ENCODE peak calls at places on chromosomes 3 and 15, in ten cellular contexts. I is thyroid gland, H is Peyer's patch, E is transverse colon, Q is Panc1, G is colonic mucosa, M is lower lobe of right lung, B is neuronal stem cell, J is stomach, U is IMR-90. Z is an unnamed sample. For H3K4me1, the result is how much of the 10 kb centered on the place peaks cover.

GRCh38 chr15:79310985-79311900 is at the start of gene TMED3:
- DNase-seq in G (peak), H (peak), U (peak), I (peak), J (peak), M (peak), Q (peak), E (peak), B (peak), Z (no peak)

GRCh38 chr3:18679226-18679625 is 254.1 kb upstream of the SATB1 start:
- DNase-seq in U (no peak), I (no peak), E (no peak), B (no peak), M (no peak), Q (no peak), G (no peak), H (no peak), J (no peak), Z (no peak)

GRCh38 chr3:67090472-67090871 is 92.4 kb downstream of the KBTBD8 start:
- DNase-seq in Q (no peak), G (no peak), M (no peak), U (peak), J (no peak), E (no peak), I (no peak), H (no peak), B (no peak), Z (no peak)

GRCh38 chr15:44298878-44299277 is 10.4 kb downstream of the GOLM2 start:
- DNase-seq in H (no peak), E (no peak), U (no peak), B (no peak), I (no peak), G (no peak), M (no peak), J (no peak), Q (no peak), Z (no peak)

GRCh38 chr3:158711886-158712285 is 20.4 kb downstream of the RARRES1 start:
- DNase-seq in Q (no peak), I (no peak), E (no peak), G (no peak), B (no peak), J (no peak), M (no peak), H (no peak), U (peak), Z (no peak)

GRCh38 chr3:16810593-16811367 is 74.0 kb upstream of the PLCL2 start:
- DNase-seq in J (peak), Q (no peak), I (no peak), M (no peak), E (no peak), B (no peak), H (no peak), G (no peak), U (no peak), Z (no peak)

GRCh38 chr3:123480428-123480827 is 31.5 kb upstream of the ADCY5 start:
- DNase-seq in E (no peak), H (no peak), U (no peak), B (no peak), J (no peak), G (no peak), Q (no peak), M (no peak), I (no peak), Z (no peak)

GRCh38 chr15:70111203-70112017 is 13.7 kb upstream of the TLE3 start:
- DNase-seq in B (peak), U (peak), M (no peak), G (peak), Q (no peak), J (peak), H (no peak), I (peak), E (peak), Z (peak)

GRCh38 chr3:174191380-174191779 is 667.8 kb upstream of the NAALADL2 start:
- DNase-seq in U (no peak), M (no peak), H (no peak), J (no peak), G (no peak), E (no peak), I (no peak), B (no peak), Q (no peak), Z (no peak)

GRCh38 chr3:38471260-38471857 is 17.7 kb downstream of the ACVR2B start:
- DNase-seq in M (no peak), Q (no peak), H (no peak), J (no peak), E (no peak), I (no peak), B (no peak), U (no peak), G (no peak), Z (no peak)

GRCh38 chr3:12222765-12223485 is 64.2 kb upstream of the TIMP4 start:
- DNase-seq in H (no peak), M (no peak), I (no peak), U (peak), J (no peak), G (no peak), Q (no peak), E (no peak), B (no peak), Z (no peak)

GRCh38 chr3:69087030-69087791 is 2.5 kb downstream of the ARL6IP5 start:
- DNase-seq in E (no peak), Q (no peak), H (no peak), I (no peak), J (no peak), U (no peak), M (no peak), G (no peak), B (no peak), Z (no peak)

GRCh38 chr3:69084326-69084667 is 440 bp upstream of the ARL6IP5 start:
- DNase-seq in B (no peak), M (no peak), I (peak), J (peak), H (no peak), E (no peak), G (no peak), U (peak), Q (no peak), Z (no peak)

GRCh38 chr3:69084668-69085542 is at the start of gene ARL6IP5:
- DNase-seq in H (peak), B (peak), I (peak), J (peak), Q (no peak), E (peak), G (peak), U (peak), M (peak), Z (peak)

GRCh38 chr3:69086133-69086722 is 1.5 kb downstream of the ARL6IP5 start:
- DNase-seq in I (peak), Q (no peak), H (peak), G (peak), M (peak), U (peak), B (no peak), E (peak), J (peak), Z (peak)

DNA sequence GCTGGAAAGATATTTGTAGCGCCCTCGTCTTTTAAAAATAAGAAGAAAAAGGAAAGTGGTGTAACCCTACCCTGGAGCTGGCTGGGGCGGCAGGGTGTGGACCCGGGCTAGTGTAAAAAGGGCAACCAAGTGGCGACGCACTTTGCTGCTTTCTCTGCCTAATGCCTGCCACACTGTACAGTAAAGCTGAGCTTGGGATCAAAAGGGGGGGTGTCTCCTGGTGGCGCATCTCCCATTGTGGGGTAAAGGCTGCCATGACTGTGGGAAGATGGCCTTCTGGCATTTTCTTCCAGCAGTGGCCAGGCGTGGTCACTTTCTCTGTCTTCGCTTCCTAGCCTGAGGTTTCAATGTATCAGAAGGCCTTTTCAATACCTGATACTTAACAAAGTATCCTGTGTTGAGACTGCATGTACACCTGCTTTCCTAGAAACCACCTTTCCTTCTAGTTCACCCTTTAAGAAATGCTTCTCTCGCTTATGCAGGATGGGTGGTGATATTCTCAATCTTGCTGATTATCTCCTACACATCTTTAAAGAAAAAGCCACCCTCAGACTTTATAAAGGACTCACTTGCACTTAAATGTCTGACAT is 901 bp downstream of the ARL6IP5 start:
- DNase-seq in B (no peak), Q (no peak), U (no peak), H (no peak), I (peak), E (peak), G (peak), J (peak), M (peak), Z (no peak)
- H3K4me1 ChIP-seq in B (under half), Q (half or more), U (under half), H (half or more), I (under half), E (half or more), G (under half), J (half or more), M (half or more), Z (under half)

GRCh38 chr3:51395493-51396213 is 4.6 kb downstream of the RBM15B start:
- DNase-seq in J (no peak), I (no peak), H (no peak), B (no peak), U (peak), M (no peak), G (no peak), Q (no peak), E (no peak), Z (no peak)

GRCh38 chr3:51396401-51396800 is 5.3 kb downstream of the RBM15B start:
- DNase-seq in U (no peak), I (no peak), B (no peak), H (no peak), E (no peak), G (no peak), Q (no peak), J (no peak), M (no peak), Z (no peak)

GRCh38 chr3:51393096-51393495 is 2.0 kb downstream of the RBM15B start:
- DNase-seq in U (no peak), Q (no peak), I (no peak), H (no peak), G (no peak), B (no peak), M (no peak), J (no peak), E (no peak), Z (no peak)

GRCh38 chr3:51393564-51393963 is 2.5 kb downstream of the RBM15B start:
- DNase-seq in M (no peak), H (no peak), B (no peak), I (no peak), Q (no peak), J (no peak), U (no peak), E (no peak), G (no peak), Z (no peak)

GRCh38 chr3:51394541-51394940 is 3.5 kb downstream of the RBM15B start:
- DNase-seq in U (no peak), B (no peak), H (no peak), J (no peak), E (no peak), Q (no peak), M (no peak), I (no peak), G (no peak), Z (no peak)
- H3K4me1 ChIP-seq in U (under half), B (under half), H (under half), J (half or more), E (under half), Q (under half), M (half or more), I (under half), G (under half), Z (half or more)

DNA sequence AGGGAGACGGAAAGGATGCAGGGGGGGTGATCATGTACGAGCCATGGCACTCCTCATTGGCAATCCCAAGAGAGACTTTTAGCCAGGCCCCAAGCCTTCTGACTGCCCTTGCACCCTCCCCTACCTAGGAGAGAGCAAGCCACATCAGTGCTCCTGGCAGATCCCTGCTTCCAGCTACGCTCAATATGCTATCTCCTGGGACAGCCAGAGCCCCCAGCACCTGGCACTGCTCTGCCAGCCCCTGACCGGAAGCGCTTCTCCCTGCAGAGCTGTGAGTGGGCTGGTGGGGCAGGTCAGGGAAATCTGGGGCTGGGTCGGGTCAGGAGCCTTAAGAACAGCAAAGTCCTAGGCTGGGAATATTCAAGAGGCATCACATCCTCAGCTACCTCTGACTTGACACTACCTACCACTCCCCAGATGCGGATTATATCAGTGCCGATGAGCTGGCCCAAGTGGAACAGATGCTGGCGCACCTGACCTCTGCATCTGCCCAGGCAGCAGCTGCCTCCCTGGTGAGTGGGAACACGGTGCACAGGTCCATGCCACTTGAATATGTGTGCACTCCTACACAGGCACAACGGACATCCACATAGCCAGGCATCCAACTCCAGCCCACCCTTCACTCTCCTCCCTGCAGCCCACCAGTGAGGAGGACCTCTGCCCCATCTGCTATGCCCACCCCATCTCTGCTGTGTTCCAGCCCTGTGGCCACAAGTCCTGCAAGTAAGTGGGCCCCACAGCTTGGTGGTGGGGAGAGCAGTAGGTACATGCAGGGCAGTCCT is 1.1 kb upstream of the AMIGO3 start:
- DNase-seq in M (no peak), B (no peak), U (no peak), G (no peak), I (no peak), J (no peak), E (no peak), H (no peak), Q (no peak), Z (no peak)
- H3K4me1 ChIP-seq in M (under half), B (under half), U (under half), G (under half), I (under half), J (half or more), E (under half), H (under half), Q (under half), Z (under half)

GRCh38 chr3:99862208-99862607 is 44.5 kb downstream of the CMSS1 start:
- DNase-seq in G (no peak), H (no peak), J (no peak), M (no peak), Q (no peak), B (no peak), U (peak), I (no peak), E (no peak), Z (no peak)

GRCh38 chr3:99863588-99863987 is 45.9 kb downstream of the CMSS1 start:
- DNase-seq in E (no peak), B (no peak), G (no peak), M (no peak), I (no peak), Q (no peak), H (no peak), U (no peak), J (no peak), Z (no peak)

GRCh38 chr3:99859855-99860254 is 42.2 kb downstream of the CMSS1 start:
- DNase-seq in I (no peak), E (no peak), G (no peak), B (no peak), J (no peak), M (no peak), U (peak), H (no peak), Q (peak), Z (no peak)

GRCh38 chr3:99863002-99863401 is 45.3 kb downstream of the CMSS1 start:
- DNase-seq in I (no peak), J (no peak), U (no peak), G (no peak), E (no peak), B (no peak), M (no peak), H (no peak), Q (no peak), Z (no peak)

GRCh38 chr3:99861216-99861615 is 43.6 kb downstream of the CMSS1 start:
- DNase-seq in J (no peak), Q (no peak), G (no peak), B (no peak), E (no peak), U (no peak), I (no peak), H (no peak), M (no peak), Z (no peak)
- H3K4me1 ChIP-seq in J (half or more), Q (under half), G (under half), B (under half), E (under half), U (under half), I (under half), H (under half), M (under half), Z (under half)

DNA sequence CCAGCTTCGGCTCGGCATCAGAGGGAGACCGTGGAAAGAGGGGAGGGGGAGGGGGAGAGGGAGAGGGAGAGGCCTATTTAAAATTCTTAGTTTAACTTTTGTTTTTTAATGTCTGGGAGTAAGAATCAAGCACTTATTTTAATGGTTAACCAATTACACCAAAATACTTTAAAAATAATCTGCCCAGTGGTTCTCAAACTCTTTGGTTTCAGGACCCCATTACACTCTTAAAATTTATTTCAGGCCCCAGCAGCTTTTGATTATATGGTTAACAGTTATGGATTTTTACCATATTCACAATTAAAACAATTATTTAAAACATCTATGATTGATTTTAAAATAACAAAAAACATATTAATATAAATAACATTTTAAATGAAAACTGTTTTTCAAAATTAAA is 44.5 kb downstream of the NKIRAS1 start:
- DNase-seq in M (no peak), Q (no peak), B (no peak), U (no peak), H (no peak), I (no peak), E (no peak), G (no peak), J (no peak), Z (no peak)
- H3K4me1 ChIP-seq in M (under half), Q (under half), B (under half), U (under half), H (under half), I (under half), E (under half), G (under half), J (under half), Z (under half)

GRCh38 chr15:39192376-39192775 is 388.5 kb upstream of the THBS1 start:
- DNase-seq in E (no peak), U (no peak), Q (no peak), G (no peak), H (no peak), J (no peak), B (no peak), I (no peak), M (no peak), Z (no peak)

GRCh38 chr15:39191871-39192281 is 389.0 kb upstream of the THBS1 start:
- DNase-seq in I (no peak), B (no peak), J (no peak), H (no peak), U (peak), M (no peak), G (no peak), Q (no peak), E (no peak), Z (no peak)

GRCh38 chr15:39193611-39194010 is 387.3 kb upstream of the THBS1 start:
- DNase-seq in J (no peak), E (no peak), I (no peak), Q (no peak), B (no peak), H (no peak), U (no peak), G (no peak), M (no peak), Z (no peak)

GRCh38 chr15:39194431-39194830 is 386.4 kb upstream of the THBS1 start:
- DNase-seq in M (no peak), Q (no peak), U (peak), G (no peak), H (no peak), I (no peak), E (no peak), B (no peak), J (no peak), Z (no peak)

DNA sequence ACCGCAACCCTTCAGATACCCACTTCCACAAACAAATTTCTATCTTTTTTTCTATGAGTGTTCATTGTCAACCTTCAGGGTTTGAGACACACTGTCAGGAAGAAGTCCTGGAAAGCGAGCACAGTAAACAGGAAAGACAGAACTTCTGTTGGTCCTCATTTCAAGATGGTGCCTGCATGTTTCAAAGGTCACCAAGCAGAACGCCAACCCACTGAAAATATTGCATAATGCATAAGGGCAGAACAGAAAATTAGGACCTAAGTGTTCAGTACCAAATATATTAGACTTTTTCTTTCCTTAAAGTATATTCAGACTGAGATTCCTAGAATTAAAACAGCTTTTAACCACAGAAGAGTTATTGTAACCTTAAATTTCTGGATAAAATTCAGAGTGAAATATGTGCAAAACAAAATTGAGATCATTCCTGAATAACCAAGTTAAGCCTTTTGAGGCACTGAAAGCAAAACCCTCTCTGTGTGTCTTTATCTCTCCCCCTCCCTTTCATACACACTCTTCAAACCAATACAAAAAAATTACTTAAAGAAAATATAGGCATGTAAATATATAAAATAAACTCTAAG is 387.8 kb upstream of the THBS1 start:
- DNase-seq in M (no peak), I (no peak), H (no peak), U (no peak), J (no peak), B (no peak), G (no peak), Q (no peak), E (no peak), Z (no peak)
- H3K4me1 ChIP-seq in M (under half), I (under half), H (under half), U (under half), J (under half), B (under half), G (under half), Q (under half), E (under half), Z (under half)